ENCODE peak calls at places on chromosomes 7 and 10, in four cellular contexts. One of them, this sample, is unnamed.
A peak's percentile ranks its signal among the peaks of the same experiment; 100 is the strongest.

GRCh38 chr10:89992575-89992974 is 291.2 kb downstream of the KIF20B start:
- DNase-seq in A549: no peak
- DNase-seq in K562: no peak
- DNase-seq in HepG2: no peak
- DNase-seq in this sample: no peak

GRCh38 chr10:99429521-99430095 is 816 bp downstream of the GOT1 start:
- DNase-seq in A549: no peak
- DNase-seq in K562: no peak
- DNase-seq in HepG2: no peak
- DNase-seq in this sample: no peak

GRCh38 chr10:69405221-69405620 is 11.5 kb downstream of the TACR2 start:
- DNase-seq in A549: no peak
- DNase-seq in K562: no peak
- DNase-seq in HepG2: no peak
- DNase-seq in this sample: peak; percentile 15

GRCh38 chr10:110535958-110536891 is 31.3 kb upstream of the SMC3 start:
- DNase-seq in A549: no peak
- DNase-seq in K562: peak; percentile 28
- DNase-seq in HepG2: peak; percentile 20
- DNase-seq in this sample: peak; percentile 92

GRCh38 chr10:69838853-69839252 is 37.1 kb downstream of the COL13A1 start:
- DNase-seq in A549: no peak
- DNase-seq in K562: no peak
- DNase-seq in HepG2: no peak
- DNase-seq in this sample: peak; percentile 48

GRCh38 chr10:30750971-30751677 is 121.6 kb upstream of the LYZL2 start:
- DNase-seq in A549: no peak
- DNase-seq in K562: no peak
- DNase-seq in HepG2: no peak
- DNase-seq in this sample: no peak

GRCh38 chr7:33444501-33444900 is 315.1 kb downstream of the BBS9 start:
- DNase-seq in A549: no peak
- DNase-seq in K562: no peak
- DNase-seq in HepG2: no peak
- DNase-seq in this sample: peak; percentile 65

GRCh38 chr7:67453981-67454380 is 457.3 kb downstream of the TYW1 start:
- DNase-seq in A549: no peak
- DNase-seq in K562: peak; percentile 83
- DNase-seq in HepG2: no peak
- DNase-seq in this sample: no peak

GRCh38 chr10:87656431-87657072 is 3.1 kb upstream of the PAPSS2 start:
- DNase-seq in A549: peak; percentile 58
- DNase-seq in K562: peak; percentile 56
- DNase-seq in HepG2: peak; percentile 51
- DNase-seq in this sample: peak; percentile 52

DNA sequence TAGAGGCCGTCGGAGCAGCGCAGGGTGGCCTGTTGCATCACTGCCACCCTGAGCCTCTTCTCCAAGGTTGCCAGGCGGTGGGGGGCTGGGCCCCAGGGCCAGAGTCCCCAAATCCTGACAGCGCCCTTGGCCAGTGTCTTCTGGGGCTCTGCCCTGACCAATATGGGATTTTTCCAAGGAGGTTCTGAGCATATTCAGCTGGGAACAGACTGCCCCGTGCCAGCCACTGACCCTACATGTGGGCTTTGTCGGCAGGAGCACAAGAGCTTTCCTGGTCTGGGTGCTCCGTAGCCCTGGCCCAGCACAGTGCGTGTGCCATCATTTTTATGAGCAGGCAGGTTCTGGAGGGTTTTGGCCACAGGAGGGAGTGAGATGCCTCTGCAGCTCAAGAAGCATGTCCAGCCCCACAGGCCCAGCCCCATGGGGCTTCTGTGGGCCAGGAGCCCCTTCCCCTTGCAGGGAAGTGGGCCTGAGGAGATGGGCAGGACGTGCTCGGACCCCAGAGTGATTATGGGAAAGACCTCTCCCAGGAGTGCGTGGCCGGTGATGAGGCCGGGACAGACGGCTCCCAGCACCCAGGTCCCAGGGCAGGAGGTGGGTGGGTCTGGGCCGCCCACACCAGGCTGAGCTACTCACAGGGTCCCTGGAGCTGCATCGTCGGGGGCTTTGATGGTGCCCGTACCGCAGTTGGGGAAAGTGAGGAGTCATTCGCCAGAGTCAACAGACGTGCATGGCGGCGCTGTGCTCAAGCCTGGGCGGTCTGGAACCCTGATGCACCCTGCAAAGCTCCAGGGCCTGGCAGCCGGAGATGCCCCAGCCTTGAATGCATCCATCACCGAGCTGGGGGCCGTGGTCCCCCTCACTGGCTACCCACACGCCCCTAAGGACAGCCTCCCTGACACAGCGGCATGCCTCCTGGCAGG is 66.6 kb downstream of the PWWP2B start:
- DNase-seq in A549: no peak
- DNase-seq in K562: no peak
- DNase-seq in HepG2: no peak
- DNase-seq in this sample: no peak
- TF ChIP-seq MAZ in A549: no peak
- TF ChIP-seq MAZ in K562: no peak
- TF ChIP-seq MAZ in HepG2: no peak
- TF ChIP-seq MAZ in this sample: no peak

DNA sequence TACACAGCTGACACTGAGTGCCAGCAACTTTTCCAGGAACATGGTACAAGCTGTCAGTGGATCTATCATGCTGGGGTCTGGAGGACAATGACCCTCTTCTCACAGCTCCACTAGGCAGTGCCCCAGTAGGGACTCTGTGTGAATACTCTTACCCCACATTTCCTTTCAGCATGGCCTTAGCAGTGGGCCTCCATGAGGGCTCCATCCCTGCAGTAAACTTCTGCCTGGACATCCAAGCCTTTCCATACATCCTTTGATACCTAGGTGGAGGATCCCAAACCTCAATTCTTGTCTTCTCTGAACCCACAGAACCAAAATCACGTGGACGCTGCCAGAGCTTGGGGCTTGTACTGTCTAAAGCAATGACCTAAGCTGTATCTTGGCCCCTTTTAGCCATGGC is 116.8 kb downstream of the IQUB start:
- DNase-seq in A549: no peak
- DNase-seq in K562: no peak
- DNase-seq in HepG2: no peak
- DNase-seq in this sample: no peak
- TF ChIP-seq MAZ in A549: no peak
- TF ChIP-seq MAZ in K562: no peak
- TF ChIP-seq MAZ in HepG2: no peak
- TF ChIP-seq MAZ in this sample: no peak

GRCh38 chr10:132961864-132962622 is 19.7 kb upstream of the CFAP46 start:
- DNase-seq in A549: peak; percentile 37
- DNase-seq in K562: no peak
- DNase-seq in HepG2: peak; percentile 37
- DNase-seq in this sample: peak; percentile 67
- TF ChIP-seq MAZ in A549: no peak
- TF ChIP-seq MAZ in K562: no peak
- TF ChIP-seq MAZ in HepG2: no peak
- TF ChIP-seq MAZ in this sample: no peak

GRCh38 chr10:6813876-6814275 is 233.8 kb upstream of the PRKCQ start:
- DNase-seq in A549: no peak
- DNase-seq in K562: no peak
- DNase-seq in HepG2: no peak
- DNase-seq in this sample: no peak

GRCh38 chr10:6811153-6811552 is 231.1 kb upstream of the PRKCQ start:
- DNase-seq in A549: no peak
- DNase-seq in K562: no peak
- DNase-seq in HepG2: no peak
- DNase-seq in this sample: no peak

GRCh38 chr10:6819301-6819700 is 239.2 kb upstream of the PRKCQ start:
- DNase-seq in A549: no peak
- DNase-seq in K562: no peak
- DNase-seq in HepG2: no peak
- DNase-seq in this sample: no peak

GRCh38 chr10:6815346-6815745 is 235.3 kb upstream of the PRKCQ start:
- DNase-seq in A549: no peak
- DNase-seq in K562: no peak
- DNase-seq in HepG2: no peak
- DNase-seq in this sample: no peak
- TF ChIP-seq MAZ in A549: no peak
- TF ChIP-seq MAZ in K562: no peak
- TF ChIP-seq MAZ in HepG2: no peak
- TF ChIP-seq MAZ in this sample: no peak

GRCh38 chr7:44486693-44487092 is 3.8 kb downstream of the NUDCD3 start:
- DNase-seq in A549: peak; percentile 18
- DNase-seq in K562: no peak
- DNase-seq in HepG2: no peak
- DNase-seq in this sample: peak; percentile 49
- TF ChIP-seq MAZ in A549: no peak
- TF ChIP-seq MAZ in K562: no peak
- TF ChIP-seq MAZ in HepG2: no peak
- TF ChIP-seq MAZ in this sample: no peak

DNA sequence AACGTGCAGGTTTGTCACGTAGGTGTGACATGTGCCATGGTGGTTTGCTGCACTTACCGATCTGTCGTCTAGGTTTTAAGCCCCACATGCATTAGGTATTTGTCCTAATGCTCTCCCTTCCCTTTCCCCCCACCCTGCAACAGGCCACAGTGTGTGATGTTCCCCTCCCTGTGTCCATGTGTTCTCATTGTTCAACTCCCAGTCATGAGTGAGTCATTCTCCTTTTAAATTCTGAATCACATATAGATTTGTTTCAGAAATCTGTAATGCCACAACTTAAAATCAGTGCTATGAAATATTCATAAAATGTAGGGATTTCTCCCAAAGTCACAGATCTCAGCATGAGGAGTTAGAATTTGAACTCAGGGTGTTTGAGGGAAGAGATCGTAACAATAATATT is 552.5 kb upstream of the MBL2 start:
- DNase-seq in A549: no peak
- DNase-seq in K562: no peak
- DNase-seq in HepG2: no peak
- DNase-seq in this sample: peak; percentile 53
- TF ChIP-seq MAZ in A549: no peak
- TF ChIP-seq MAZ in K562: no peak
- TF ChIP-seq MAZ in HepG2: no peak
- TF ChIP-seq MAZ in this sample: no peak

DNA sequence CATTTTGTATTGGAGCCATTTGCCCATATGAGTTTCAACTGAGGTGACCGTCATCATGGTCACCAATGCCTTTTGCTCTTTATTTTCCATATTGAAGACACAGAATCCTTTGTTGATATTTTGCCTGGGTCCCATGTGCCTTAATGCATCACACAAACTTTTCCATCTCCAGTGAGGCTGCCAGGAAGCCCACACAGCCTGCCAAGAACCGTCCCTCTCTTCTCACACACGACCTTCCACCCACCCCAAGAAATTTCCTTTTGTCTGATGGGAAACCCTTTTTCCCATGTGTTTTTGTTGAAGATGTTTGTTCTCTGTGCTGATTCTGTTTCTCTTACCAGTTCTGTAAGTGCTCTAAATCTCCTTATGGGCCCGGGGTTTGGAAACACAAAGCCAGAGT is 168.9 kb downstream of the CSTF2T start:
- DNase-seq in A549: no peak
- DNase-seq in K562: no peak
- DNase-seq in HepG2: no peak
- DNase-seq in this sample: no peak
- TF ChIP-seq MAZ in A549: no peak
- TF ChIP-seq MAZ in K562: no peak
- TF ChIP-seq MAZ in HepG2: no peak
- TF ChIP-seq MAZ in this sample: no peak

DNA sequence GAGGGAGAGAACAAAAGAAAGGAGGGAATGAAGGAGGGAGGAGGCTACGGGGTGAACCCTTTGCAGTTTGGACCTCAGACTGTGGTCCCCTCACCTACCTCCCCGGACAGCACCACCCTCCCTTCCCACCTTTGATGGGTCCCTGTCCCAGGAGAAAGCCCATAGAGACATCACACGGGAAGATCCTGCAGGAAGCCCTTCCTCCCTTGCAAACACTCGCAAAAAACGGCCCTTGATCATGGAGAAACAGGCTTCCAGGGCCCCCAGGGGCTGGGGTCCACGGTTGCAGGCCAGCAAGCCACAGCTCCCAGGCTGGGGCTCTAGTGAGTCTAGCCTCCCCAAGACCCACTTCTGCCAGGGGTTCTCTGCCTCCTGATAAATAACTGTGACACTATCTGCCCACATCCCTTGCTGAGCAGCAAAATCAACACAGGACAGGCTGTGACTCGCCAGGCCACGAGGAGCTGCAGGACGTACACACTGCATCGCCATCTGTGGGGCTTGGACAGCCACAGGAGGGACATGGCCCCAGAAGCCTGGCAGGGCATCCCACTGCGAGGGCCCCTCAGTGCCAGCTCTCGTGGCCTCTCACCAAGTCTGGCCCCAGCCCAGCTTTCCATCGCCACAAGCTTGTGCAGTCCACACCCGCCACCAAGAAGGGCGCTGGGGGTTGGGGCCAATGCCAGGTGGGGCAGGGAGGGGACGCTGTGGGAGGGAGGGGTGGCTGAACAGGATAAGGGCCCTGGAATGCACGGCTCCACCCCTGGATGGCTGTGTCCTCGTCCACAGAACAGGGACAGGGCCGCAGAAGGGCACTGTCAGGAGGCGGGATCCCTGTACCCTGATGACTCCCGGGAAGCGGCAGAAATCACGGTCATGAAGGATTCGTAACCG is 34.2 kb downstream of the PDGFA start:
- DNase-seq in A549: no peak
- DNase-seq in K562: no peak
- DNase-seq in HepG2: no peak
- DNase-seq in this sample: peak; percentile 26
- TF ChIP-seq MAZ in A549: no peak
- TF ChIP-seq MAZ in K562: no peak
- TF ChIP-seq MAZ in HepG2: no peak
- TF ChIP-seq MAZ in this sample: no peak

DNA sequence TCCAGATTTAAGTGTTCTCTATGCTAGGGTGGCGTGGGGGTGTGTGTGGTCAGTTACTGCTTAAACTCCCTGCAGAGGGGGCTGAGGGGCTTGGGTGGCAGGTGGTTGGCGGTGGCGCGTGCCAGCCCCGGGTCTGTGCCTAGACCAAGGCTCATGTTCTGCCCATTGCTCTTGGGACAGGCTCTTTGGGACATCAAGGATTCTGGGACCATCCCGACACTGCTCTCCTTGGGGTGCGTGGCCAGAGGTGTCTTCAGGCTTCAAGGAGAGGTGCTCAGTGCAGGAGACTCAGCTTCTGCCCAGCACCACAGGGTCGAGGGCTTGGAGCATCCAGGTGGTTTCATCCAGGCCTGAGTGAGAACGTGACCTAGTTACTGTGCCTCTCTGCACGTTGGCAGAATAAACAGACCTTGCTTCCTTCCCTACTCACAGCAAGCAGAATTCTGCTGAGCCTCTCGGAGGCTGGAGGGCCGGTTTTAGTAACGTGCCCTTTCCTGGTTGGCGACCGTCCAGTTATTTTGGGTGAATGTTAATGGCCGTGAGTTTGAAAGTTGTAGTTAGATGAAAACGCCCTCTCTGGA is 39.9 kb downstream of the CAMK1D start:
- DNase-seq in A549: no peak
- DNase-seq in K562: no peak
- DNase-seq in HepG2: no peak
- DNase-seq in this sample: no peak
- TF ChIP-seq MAZ in A549: no peak
- TF ChIP-seq MAZ in K562: no peak
- TF ChIP-seq MAZ in HepG2: no peak
- TF ChIP-seq MAZ in this sample: no peak

This sample was measured in IMR-90.